ENCODE peak calls at places on chromosomes 2 and 18, in eight cellular contexts. J, X, L, S, G, Y, A and W are unnamed samples. For H3K36me3, the result is how much of the 10 kb centered on the place peaks cover.

GRCh38 chr18:39448942-39449341 is 1883.3 kb upstream of the CELF4 start:
- DNase-seq in J (peak), X (peak), L (no peak), S (no peak), G (no peak), Y (no peak), A (no peak), W (peak)

GRCh38 chr2:144124882-144125281 is 395.0 kb downstream of the ZEB2 start:
- DNase-seq in J (no peak), X (no peak), L (no peak), S (no peak), G (no peak), Y (no peak), A (no peak), W (no peak)

GRCh38 chr18:70324897-70325296 is 36.1 kb downstream of the SOCS6 start:
- DNase-seq in J (no peak), X (no peak), L (no peak), S (no peak), G (no peak), Y (no peak), A (no peak), W (no peak)

GRCh38 chr2:46888421-46888952 is 27.1 kb downstream of the MCFD2 start:
- DNase-seq in J (no peak), X (no peak), L (no peak), S (no peak), G (no peak), Y (no peak), A (no peak), W (no peak)

GRCh38 chr2:167380555-167380954 is 492.3 kb downstream of the XIRP2 start:
- DNase-seq in J (no peak), X (no peak), L (no peak), S (no peak), G (no peak), Y (no peak), A (peak), W (no peak)

GRCh38 chr2:127453392-127454171 is 35.4 kb downstream of the PROC start:
- DNase-seq in J (no peak), X (no peak), L (no peak), S (no peak), G (no peak), Y (no peak), A (peak), W (no peak)

GRCh38 chr2:195706161-195706900 is 49.3 kb downstream of the SLC39A10 start:
- DNase-seq in J (peak), X (no peak), L (no peak), S (no peak), G (no peak), Y (no peak), A (peak), W (peak)

GRCh38 chr2:102753563-102754159 is 8.2 kb upstream of the TMEM182 start:
- DNase-seq in J (peak), X (peak), L (no peak), S (no peak), G (no peak), Y (no peak), A (peak), W (peak)

DNA sequence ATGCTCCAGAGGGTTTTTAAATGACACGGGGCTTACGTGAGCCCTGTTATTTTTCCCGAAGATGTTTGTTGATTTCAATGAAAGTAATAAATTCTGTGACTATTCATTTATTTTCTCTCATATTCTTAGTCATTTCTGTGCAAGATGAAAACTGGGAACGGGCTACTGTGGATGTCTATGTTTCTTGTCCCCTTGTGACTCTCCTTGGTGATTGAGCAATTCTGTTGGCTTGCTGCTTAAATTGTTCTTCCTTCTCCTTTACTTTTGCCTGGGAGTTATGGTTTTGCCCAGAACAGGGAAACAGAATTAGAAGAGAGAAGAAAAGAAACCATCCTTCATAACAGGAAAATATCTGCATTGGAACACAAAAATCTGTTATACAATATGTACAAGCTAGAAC is 508.2 kb upstream of the DSEL start:
- DNase-seq in J (peak), X (no peak), L (no peak), S (no peak), G (no peak), Y (no peak), A (no peak), W (no peak)
- H3K4me3 ChIP-seq in J (peak), X (no peak), L (no peak), S (no peak), G (no peak), Y (no peak), A (peak), W (no peak)

GRCh38 chr2:230205034-230205433 is 14.8 kb downstream of the SP110 start:
- DNase-seq in J (no peak), X (no peak), L (no peak), S (no peak), G (no peak), Y (no peak), A (no peak), W (no peak)
- H3K36me3 ChIP-seq in J (under half), X (under half), L (under half), S (half or more), G (under half), Y (under half), A (under half), W (half or more)

DNA sequence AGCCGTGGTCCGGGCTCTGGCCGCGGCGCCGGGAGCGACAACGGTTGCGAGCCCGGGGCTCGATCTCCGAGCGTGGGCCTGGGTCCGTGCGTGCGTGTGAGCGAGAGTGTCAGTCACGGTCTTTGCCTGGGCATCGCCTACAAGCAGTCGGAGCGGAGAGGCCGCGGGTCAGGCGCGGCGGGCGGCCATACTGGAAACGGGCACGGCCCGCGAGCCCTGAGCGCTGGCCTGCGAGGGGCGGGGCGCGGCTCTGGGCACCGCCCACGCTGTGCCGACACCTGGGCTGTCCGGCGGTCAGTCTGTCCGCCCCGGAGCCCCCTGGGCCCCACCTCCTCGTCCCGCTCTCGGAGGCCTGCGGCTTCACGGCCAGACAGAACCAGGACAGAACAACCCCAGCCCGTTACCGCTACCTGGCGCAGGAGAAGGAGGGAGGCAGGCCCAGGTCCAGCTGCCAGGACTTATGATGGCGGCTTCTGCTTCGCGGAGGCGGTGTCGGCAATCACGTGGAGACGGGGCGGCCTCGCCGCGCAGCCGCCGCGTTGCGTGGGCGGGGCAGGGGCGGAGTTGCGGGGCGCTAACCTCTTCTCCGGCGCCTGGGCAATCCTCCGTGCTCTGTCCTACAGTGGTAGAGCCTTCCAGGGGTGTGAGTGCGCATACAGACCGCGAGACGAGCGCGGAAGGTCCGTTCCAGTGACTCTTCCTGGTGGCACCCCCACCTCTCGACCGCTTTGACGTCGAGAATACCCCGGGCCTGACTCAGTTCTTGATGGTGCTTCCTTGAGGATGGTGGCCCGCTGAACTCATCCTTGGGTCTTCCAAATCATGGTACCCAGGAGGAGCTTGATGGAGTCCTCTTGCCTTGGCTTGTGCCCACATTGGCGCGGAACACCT is at the start of gene TMEM131:
- DNase-seq in J (peak), X (peak), L (peak), S (peak), G (peak), Y (peak), A (peak), W (peak)
- H3K4me3 ChIP-seq in J (peak), X (peak), L (peak), S (peak), G (peak), Y (peak), A (peak), W (peak)

DNA sequence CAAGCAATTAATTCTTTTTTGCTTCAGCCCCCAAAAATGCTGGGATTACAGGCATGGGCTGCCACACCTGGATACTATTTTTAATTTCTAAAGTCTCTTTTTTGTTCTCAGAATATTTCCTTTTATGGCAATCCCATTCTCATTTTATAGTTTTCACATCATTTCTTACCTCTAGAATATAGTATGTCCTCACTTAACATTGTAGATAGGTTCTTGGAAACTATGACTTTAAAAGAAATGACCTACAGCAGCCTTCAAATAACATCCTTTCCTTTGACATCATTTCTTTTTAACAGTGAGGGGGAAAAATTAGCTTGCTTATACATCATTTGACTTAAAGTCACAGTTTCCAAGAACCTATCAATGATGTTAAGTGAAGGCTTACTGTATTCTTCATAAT is 31.6 kb downstream of the RBBP8 start:
- DNase-seq in J (no peak), X (no peak), L (no peak), S (no peak), G (no peak), Y (no peak), A (no peak), W (no peak)
- H3K36me3 ChIP-seq in J (under half), X (under half), L (under half), S (under half), G (half or more), Y (under half), A (under half), W (under half)

GRCh38 chr2:235672720-235673119 is 178.9 kb downstream of the AGAP1 start:
- DNase-seq in J (no peak), X (no peak), L (no peak), S (no peak), G (no peak), Y (no peak), A (no peak), W (no peak)
- H3K4me3 ChIP-seq in J (no peak), X (no peak), L (no peak), S (no peak), G (no peak), Y (no peak), A (no peak), W (no peak)

GRCh38 chr2:231456295-231457004 is 7.8 kb downstream of the NCL start:
- DNase-seq in J (no peak), X (no peak), L (no peak), S (no peak), G (no peak), Y (no peak), A (no peak), W (no peak)
- H3K36me3 ChIP-seq in J (half or more), X (half or more), L (half or more), S (half or more), G (half or more), Y (under half), A (under half), W (half or more)